ENCODE peak calls at places on chromosomes 5 and 9, in eight cellular contexts. U is right lobe of liver, X is left ventricle myocardium inferior, M is fibroblast of the aortic adventitia, V is lower leg skin, E is IMR-90, I is colonic mucosa, P is stomach. J is an unnamed sample.

GRCh38 chr9:126499005-126499910 is 114.5 kb upstream of the LMX1B start:
- DNase-seq in U (no peak), X (no peak), M (peak), V (no peak), E (peak), I (no peak), P (peak), J (no peak)

GRCh38 chr9:36820392-36820861 is 213.6 kb downstream of the PAX5 start:
- DNase-seq in U (no peak), X (no peak), M (no peak), V (peak), E (no peak), I (no peak), P (no peak), J (no peak)

GRCh38 chr5:151218177-151218576 is 5.7 kb downstream of the CCDC69 start:
- DNase-seq in U (no peak), X (no peak), M (no peak), V (no peak), E (no peak), I (no peak), P (no peak), J (no peak)

GRCh38 chr5:149201121-149201637 is 59.9 kb downstream of the ABLIM3 start:
- DNase-seq in U (no peak), X (no peak), M (peak), V (no peak), E (no peak), I (no peak), P (no peak), J (no peak)

GRCh38 chr5:109365653-109366052 is 44.1 kb downstream of the PJA2 start:
- DNase-seq in U (no peak), X (no peak), M (no peak), V (no peak), E (no peak), I (no peak), P (no peak), J (no peak)

GRCh38 chr9:20271107-20271506 is 351.2 kb downstream of the MLLT3 start:
- DNase-seq in U (no peak), X (no peak), M (no peak), V (no peak), E (no peak), I (no peak), P (no peak), J (no peak)

GRCh38 chr9:127013597-127013996 is 99.0 kb downstream of the RALGPS1 start:
- DNase-seq in U (no peak), X (no peak), M (no peak), V (no peak), E (no peak), I (no peak), P (no peak), J (no peak)

GRCh38 chr9:130893250-130894101 is 3.1 kb downstream of the QRFP start:
- DNase-seq in U (no peak), X (peak), M (no peak), V (no peak), E (no peak), I (no peak), P (peak), J (peak)

GRCh38 chr5:111425205-111425604 is 87.1 kb downstream of the STARD4 start:
- DNase-seq in U (no peak), X (no peak), M (no peak), V (no peak), E (no peak), I (no peak), P (no peak), J (no peak)

GRCh38 chr9:34647651-34648050 is 1.2 kb downstream of the GALT start:
- DNase-seq in U (no peak), X (no peak), M (no peak), V (no peak), E (no peak), I (peak), P (no peak), J (no peak)

GRCh38 chr5:74017786-74018211 is 391.8 kb downstream of the ARHGEF28 start:
- DNase-seq in U (no peak), X (no peak), M (peak), V (no peak), E (peak), I (no peak), P (no peak), J (no peak)

GRCh38 chr5:93926831-93927600 is 185.6 kb upstream of the POU5F2 start:
- DNase-seq in U (no peak), X (no peak), M (no peak), V (no peak), E (peak), I (no peak), P (no peak), J (no peak)

GRCh38 chr5:61162832-61163567 is 732 bp upstream of the SMIM15 start:
- DNase-seq in U (peak), X (no peak), M (peak), V (no peak), E (peak), I (peak), P (no peak), J (peak)

GRCh38 chr9:91847576-91847975 is 102.5 kb downstream of the ROR2 start:
- DNase-seq in U (no peak), X (no peak), M (peak), V (peak), E (peak), I (no peak), P (peak), J (no peak)

GRCh38 chr5:127909078-127909477 is 174.5 kb upstream of the SLC12A2 start:
- DNase-seq in U (no peak), X (no peak), M (peak), V (no peak), E (peak), I (peak), P (no peak), J (no peak)

GRCh38 chr5:158546080-158546479 is 553.6 kb downstream of the EBF1 start:
- DNase-seq in U (no peak), X (no peak), M (no peak), V (no peak), E (no peak), I (no peak), P (no peak), J (no peak)

GRCh38 chr5:36417668-36418067 is 116.0 kb upstream of the RANBP3L start:
- DNase-seq in U (no peak), X (no peak), M (no peak), V (no peak), E (no peak), I (no peak), P (no peak), J (no peak)

GRCh38 chr5:91125916-91126315 is 257.2 kb downstream of the ARRDC3 start:
- DNase-seq in U (no peak), X (no peak), M (peak), V (no peak), E (no peak), I (no peak), P (no peak), J (no peak)

GRCh38 chr9:137438591-137439157 is 2.5 kb downstream of the ENTPD8 start:
- DNase-seq in U (no peak), X (no peak), M (no peak), V (no peak), E (no peak), I (no peak), P (no peak), J (no peak)

GRCh38 chr9:26125693-26126092 is 447.4 kb upstream of the TUSC1 start:
- DNase-seq in U (no peak), X (no peak), M (no peak), V (no peak), E (no peak), I (no peak), P (no peak), J (no peak)
- H3K4me3 ChIP-seq in U (no peak), X (no peak), M (no peak), V (no peak), E (no peak), I (no peak), P (no peak), J (no peak)

DNA sequence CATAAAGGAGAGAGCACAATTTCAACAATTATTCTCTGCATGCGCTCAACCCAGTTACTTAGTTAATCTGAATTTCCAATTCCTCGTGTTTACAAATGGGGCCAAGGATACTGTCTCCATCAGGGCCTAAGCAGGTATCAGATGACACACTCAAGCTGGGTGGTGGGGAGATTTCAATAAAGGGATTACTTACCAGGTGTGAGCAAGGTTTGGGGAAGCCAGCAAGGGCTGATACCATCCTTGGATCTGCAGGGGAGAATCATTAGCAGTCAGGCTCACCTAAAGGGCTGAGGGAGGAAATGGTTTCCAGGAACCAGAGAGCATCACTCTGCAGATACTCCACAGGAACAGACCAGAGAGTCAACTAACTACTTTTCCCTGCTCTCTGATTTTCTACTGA is 487.1 kb downstream of the NTRK2 start:
- DNase-seq in U (no peak), X (no peak), M (no peak), V (no peak), E (no peak), I (no peak), P (no peak), J (no peak)
- H3K4me3 ChIP-seq in U (no peak), X (no peak), M (no peak), V (no peak), E (no peak), I (no peak), P (no peak), J (no peak)

GRCh38 chr9:122125891-122126331 is 32.8 kb upstream of the TTLL11 start:
- DNase-seq in U (no peak), X (no peak), M (peak), V (no peak), E (peak), I (no peak), P (no peak), J (no peak)
- H3K4me3 ChIP-seq in U (no peak), X (peak), M (no peak), V (no peak), E (no peak), I (no peak), P (peak), J (no peak)

GRCh38 chr5:39420482-39421145 is 4.2 kb downstream of the DAB2 start:
- DNase-seq in U (peak), X (peak), M (peak), V (peak), E (peak), I (peak), P (peak), J (no peak)

GRCh38 chr5:39419830-39420229 is 5.0 kb downstream of the DAB2 start:
- DNase-seq in U (no peak), X (no peak), M (peak), V (no peak), E (no peak), I (no peak), P (no peak), J (no peak)

GRCh38 chr5:39422886-39423285 is 1.9 kb downstream of the DAB2 start:
- DNase-seq in U (no peak), X (no peak), M (no peak), V (no peak), E (no peak), I (no peak), P (no peak), J (no peak)

GRCh38 chr5:39423331-39423751 is 1.4 kb downstream of the DAB2 start:
- DNase-seq in U (no peak), X (peak), M (peak), V (peak), E (no peak), I (peak), P (no peak), J (no peak)

DNA sequence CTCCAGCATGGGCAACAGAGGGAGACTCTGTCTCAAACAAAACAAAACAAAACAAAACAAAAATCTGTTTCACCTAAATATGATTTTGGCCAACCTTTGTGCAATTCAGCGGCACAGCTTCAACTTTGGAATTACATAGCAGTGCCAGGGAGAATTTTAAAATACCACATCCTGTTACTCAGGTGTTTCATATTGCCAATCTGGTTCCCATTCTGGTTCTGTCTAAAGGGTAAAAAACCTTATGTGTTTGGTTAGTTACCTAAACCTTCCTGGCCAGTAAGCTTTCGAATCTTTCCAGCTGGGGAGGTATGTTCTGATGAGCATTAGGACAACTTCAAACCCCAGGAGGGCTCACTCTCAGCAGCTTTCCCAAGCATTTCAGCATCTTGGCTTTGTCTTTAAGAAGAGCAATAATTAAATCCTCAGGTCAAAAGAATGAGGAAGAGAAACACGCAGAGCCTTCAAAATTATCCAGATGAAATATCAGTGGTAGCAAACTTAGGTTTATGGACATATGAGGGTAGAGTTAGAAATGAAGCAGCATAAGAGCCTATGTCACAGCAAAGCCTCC is 2.7 kb downstream of the DAB2 start:
- DNase-seq in U (no peak), X (no peak), M (peak), V (no peak), E (no peak), I (no peak), P (no peak), J (no peak)
- H3K4me3 ChIP-seq in U (peak), X (peak), M (peak), V (no peak), E (peak), I (peak), P (no peak), J (no peak)

DNA sequence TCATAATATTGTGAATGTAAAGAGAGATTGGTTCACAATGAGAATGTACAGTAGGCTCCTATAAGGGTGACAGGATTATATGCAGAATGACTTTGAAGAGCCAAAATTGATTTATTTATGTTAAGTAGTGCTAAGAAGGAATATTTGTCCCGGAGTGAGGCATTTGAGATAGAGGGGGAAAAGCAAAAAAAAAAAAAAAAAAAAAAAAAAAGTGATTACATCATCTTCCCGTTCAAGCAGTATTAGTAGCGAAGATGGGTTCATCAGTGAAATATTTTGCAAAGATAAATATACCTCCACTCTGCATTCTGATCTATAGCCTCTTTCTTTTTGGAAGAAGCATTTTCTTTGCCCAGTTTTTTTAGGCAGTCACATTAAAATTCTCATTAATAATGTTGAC is 74.0 kb downstream of the PIK3R1 start:
- DNase-seq in U (no peak), X (no peak), M (no peak), V (no peak), E (no peak), I (no peak), P (no peak), J (no peak)
- H3K4me3 ChIP-seq in U (peak), X (peak), M (no peak), V (no peak), E (no peak), I (no peak), P (peak), J (peak)

GRCh38 chr5:141811287-141812155 is 66.7 kb downstream of the PCDH1 start:
- DNase-seq in U (no peak), X (no peak), M (no peak), V (no peak), E (no peak), I (no peak), P (no peak), J (no peak)
- H3K4me3 ChIP-seq in U (no peak), X (no peak), M (no peak), V (no peak), E (no peak), I (no peak), P (no peak), J (no peak)

DNA sequence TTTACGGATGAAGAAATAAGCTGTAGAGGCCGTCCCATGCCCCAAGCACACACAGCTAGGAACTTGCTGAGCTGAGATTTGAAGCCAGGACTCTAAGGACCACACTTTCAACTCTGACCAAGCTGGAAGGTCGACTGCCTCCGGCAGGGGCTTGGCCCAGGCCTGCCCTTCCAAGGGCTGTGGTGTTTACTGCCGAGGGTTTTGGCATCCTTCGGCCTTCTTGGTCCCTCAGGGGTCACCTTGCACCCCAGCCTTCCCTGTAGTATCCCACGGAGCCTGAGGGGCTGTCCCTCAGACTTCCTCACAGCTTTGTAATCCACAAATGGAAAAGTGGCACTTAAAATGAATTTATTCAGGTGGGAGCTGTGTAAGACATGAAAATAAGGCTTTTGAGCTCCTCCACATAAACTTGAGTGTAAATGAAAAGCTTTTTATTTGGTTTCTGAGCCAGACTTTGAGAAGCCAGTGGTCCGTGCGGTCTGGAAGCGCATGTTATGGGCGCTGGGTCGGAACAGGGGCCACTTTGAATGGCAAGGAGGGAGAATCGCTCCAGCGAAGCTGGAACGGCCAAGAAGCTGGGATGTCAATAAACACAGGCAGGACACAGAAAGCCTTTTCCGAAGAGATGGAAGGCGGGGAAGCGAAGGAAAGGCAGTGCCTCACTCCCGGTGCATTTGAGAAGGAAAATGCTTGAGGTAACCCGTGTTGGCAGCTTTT is 83.9 kb upstream of the SPRY4 start:
- DNase-seq in U (no peak), X (no peak), M (no peak), V (no peak), E (no peak), I (no peak), P (no peak), J (no peak)
- H3K4me3 ChIP-seq in U (no peak), X (no peak), M (no peak), V (no peak), E (no peak), I (no peak), P (no peak), J (no peak)

GRCh38 chr5:88879724-88880123 is 3.3 kb downstream of the MEF2C start:
- DNase-seq in U (no peak), X (no peak), M (peak), V (no peak), E (no peak), I (no peak), P (no peak), J (no peak)
- H3K4me3 ChIP-seq in U (no peak), X (peak), M (peak), V (no peak), E (no peak), I (no peak), P (peak), J (no peak)

GRCh38 chr9:70924905-70925547 is 196.4 kb downstream of the TRPM3 start:
- DNase-seq in U (peak), X (no peak), M (peak), V (peak), E (peak), I (peak), P (peak), J (peak)
- H3K4me3 ChIP-seq in U (no peak), X (peak), M (peak), V (no peak), E (no peak), I (no peak), P (no peak), J (peak)